ENCODE peak calls at places on chromosome 15, in five cellular contexts. One of them, this sample, is unnamed.

GRCh38 chr15:63974036-63974435 is 72.2 kb downstream of the DAPK2 start:
- DNase-seq in IMR-90: no peak
- DNase-seq in lower lobe of right lung: no peak
- DNase-seq in CD8-positive, alpha-beta memory T cell: no peak
- DNase-seq in naive thymus-derived CD4-positive, alpha-beta T cell: no peak
- DNase-seq in this sample: no peak

GRCh38 chr15:82537351-82537908 is 2.8 kb downstream of the RPS17 start:
- DNase-seq in IMR-90: no peak
- DNase-seq in lower lobe of right lung: no peak
- DNase-seq in CD8-positive, alpha-beta memory T cell: no peak
- DNase-seq in naive thymus-derived CD4-positive, alpha-beta T cell: no peak
- DNase-seq in this sample: no peak

GRCh38 chr15:101597360-101597928 is 54.7 kb downstream of the TM2D3 start:
- DNase-seq in IMR-90: no peak
- DNase-seq in lower lobe of right lung: no peak
- DNase-seq in CD8-positive, alpha-beta memory T cell: no peak
- DNase-seq in naive thymus-derived CD4-positive, alpha-beta T cell: no peak
- DNase-seq in this sample: no peak

GRCh38 chr15:45117327-45118130 is 3.4 kb downstream of the DUOXA2 start:
- DNase-seq in IMR-90: no peak
- DNase-seq in lower lobe of right lung: no peak
- DNase-seq in CD8-positive, alpha-beta memory T cell: no peak
- DNase-seq in naive thymus-derived CD4-positive, alpha-beta T cell: no peak
- DNase-seq in this sample: no peak

GRCh38 chr15:80423215-80423614 is 19.0 kb downstream of the ARNT2 start:
- DNase-seq in IMR-90: peak; percentile 84
- DNase-seq in lower lobe of right lung: no peak
- DNase-seq in CD8-positive, alpha-beta memory T cell: no peak
- DNase-seq in naive thymus-derived CD4-positive, alpha-beta T cell: no peak
- DNase-seq in this sample: no peak

GRCh38 chr15:25711164-25711563 is 152.0 kb downstream of the ATP10A start:
- DNase-seq in IMR-90: no peak
- DNase-seq in lower lobe of right lung: no peak
- DNase-seq in CD8-positive, alpha-beta memory T cell: no peak
- DNase-seq in naive thymus-derived CD4-positive, alpha-beta T cell: no peak
- DNase-seq in this sample: no peak

GRCh38 chr15:63599401-63600000 is 2.3 kb downstream of the FBXL22 start:
- DNase-seq in IMR-90: no peak
- DNase-seq in lower lobe of right lung: peak; percentile 82
- DNase-seq in CD8-positive, alpha-beta memory T cell: peak; percentile 46
- DNase-seq in naive thymus-derived CD4-positive, alpha-beta T cell: no peak
- DNase-seq in this sample: no peak

GRCh38 chr15:39391230-39391629 is 189.6 kb upstream of the THBS1 start:
- DNase-seq in IMR-90: no peak
- DNase-seq in lower lobe of right lung: no peak
- DNase-seq in CD8-positive, alpha-beta memory T cell: no peak
- DNase-seq in naive thymus-derived CD4-positive, alpha-beta T cell: no peak
- DNase-seq in this sample: no peak

GRCh38 chr15:79615754-79616153 is 183.6 kb downstream of the MINAR1 start:
- DNase-seq in IMR-90: no peak
- DNase-seq in lower lobe of right lung: no peak
- DNase-seq in CD8-positive, alpha-beta memory T cell: no peak
- DNase-seq in naive thymus-derived CD4-positive, alpha-beta T cell: no peak
- DNase-seq in this sample: no peak

GRCh38 chr15:84611631-84612030 is 10.8 kb downstream of the ZSCAN2 start:
- DNase-seq in IMR-90: peak; percentile 52
- DNase-seq in lower lobe of right lung: no peak
- DNase-seq in CD8-positive, alpha-beta memory T cell: no peak
- DNase-seq in naive thymus-derived CD4-positive, alpha-beta T cell: no peak
- DNase-seq in this sample: no peak

GRCh38 chr15:40146037-40146436 is 14.8 kb upstream of the BUB1B start:
- DNase-seq in IMR-90: peak; percentile 57
- DNase-seq in lower lobe of right lung: no peak
- DNase-seq in CD8-positive, alpha-beta memory T cell: no peak
- DNase-seq in naive thymus-derived CD4-positive, alpha-beta T cell: no peak
- DNase-seq in this sample: no peak

GRCh38 chr15:75578206-75578947 is 738 bp downstream of the PTPN9 start:
- DNase-seq in IMR-90: no peak
- DNase-seq in lower lobe of right lung: peak; percentile 62
- DNase-seq in CD8-positive, alpha-beta memory T cell: peak; percentile 25
- DNase-seq in naive thymus-derived CD4-positive, alpha-beta T cell: peak; percentile 17
- DNase-seq in this sample: no peak

GRCh38 chr15:63366451-63366850 is 15.2 kb downstream of the CA12 start:
- DNase-seq in IMR-90: peak; percentile 63
- DNase-seq in lower lobe of right lung: no peak
- DNase-seq in CD8-positive, alpha-beta memory T cell: no peak
- DNase-seq in naive thymus-derived CD4-positive, alpha-beta T cell: no peak
- DNase-seq in this sample: no peak

GRCh38 chr15:89828324-89829145 is 13.9 kb upstream of the ANPEP start:
- DNase-seq in IMR-90: peak; percentile 71
- DNase-seq in lower lobe of right lung: peak; percentile 75
- DNase-seq in CD8-positive, alpha-beta memory T cell: no peak
- DNase-seq in naive thymus-derived CD4-positive, alpha-beta T cell: no peak
- DNase-seq in this sample: no peak

GRCh38 chr15:37362414-37362813 is 262.1 kb upstream of the MEIS2 start:
- DNase-seq in IMR-90: no peak
- DNase-seq in lower lobe of right lung: no peak
- DNase-seq in CD8-positive, alpha-beta memory T cell: no peak
- DNase-seq in naive thymus-derived CD4-positive, alpha-beta T cell: no peak
- DNase-seq in this sample: no peak

GRCh38 chr15:44598892-44599291 is 61.9 kb downstream of the EIF3J start:
- DNase-seq in IMR-90: peak; percentile 85
- DNase-seq in lower lobe of right lung: no peak
- DNase-seq in CD8-positive, alpha-beta memory T cell: no peak
- DNase-seq in naive thymus-derived CD4-positive, alpha-beta T cell: no peak
- DNase-seq in this sample: no peak

GRCh38 chr15:59366368-59367021 is 6.2 kb downstream of the MYO1E start:
- DNase-seq in IMR-90: no peak
- DNase-seq in lower lobe of right lung: no peak
- DNase-seq in CD8-positive, alpha-beta memory T cell: no peak
- DNase-seq in naive thymus-derived CD4-positive, alpha-beta T cell: no peak
- DNase-seq in this sample: no peak
- H3K4me1 ChIP-seq in IMR-90: peaks cover 5% of the 10 kb centered on the region
- H3K4me1 ChIP-seq in lower lobe of right lung: peaks cover 26% of the 10 kb centered on the region
- H3K4me1 ChIP-seq in CD8-positive, alpha-beta memory T cell: no peaks in the 10 kb centered on the region
- H3K4me1 ChIP-seq in naive thymus-derived CD4-positive, alpha-beta T cell: no peaks in the 10 kb centered on the region
- H3K4me1 ChIP-seq in this sample: peaks cover 4% of the 10 kb centered on the region

GRCh38 chr15:87919064-87919463 is 337.5 kb downstream of the NTRK3 start:
- DNase-seq in IMR-90: no peak
- DNase-seq in lower lobe of right lung: no peak
- DNase-seq in CD8-positive, alpha-beta memory T cell: no peak
- DNase-seq in naive thymus-derived CD4-positive, alpha-beta T cell: no peak
- DNase-seq in this sample: no peak

GRCh38 chr15:87929835-87930234 is 326.7 kb downstream of the NTRK3 start:
- DNase-seq in IMR-90: no peak
- DNase-seq in lower lobe of right lung: no peak
- DNase-seq in CD8-positive, alpha-beta memory T cell: no peak
- DNase-seq in naive thymus-derived CD4-positive, alpha-beta T cell: no peak
- DNase-seq in this sample: no peak

GRCh38 chr15:87924433-87924832 is 332.1 kb downstream of the NTRK3 start:
- DNase-seq in IMR-90: no peak
- DNase-seq in lower lobe of right lung: no peak
- DNase-seq in CD8-positive, alpha-beta memory T cell: no peak
- DNase-seq in naive thymus-derived CD4-positive, alpha-beta T cell: no peak
- DNase-seq in this sample: no peak
- H3K27ac ChIP-seq in IMR-90: no peak overlapping the region
- H3K27ac ChIP-seq in lower lobe of right lung: no peak overlapping the region
- H3K27ac ChIP-seq in CD8-positive, alpha-beta memory T cell: no peak overlapping the region
- H3K27ac ChIP-seq in naive thymus-derived CD4-positive, alpha-beta T cell: no peak overlapping the region
- H3K27ac ChIP-seq in this sample: no peak overlapping the region

GRCh38 chr15:69861331-69862171 is 236.2 kb downstream of the TLE3 start:
- DNase-seq in IMR-90: peak; percentile 62
- DNase-seq in lower lobe of right lung: no peak
- DNase-seq in CD8-positive, alpha-beta memory T cell: no peak
- DNase-seq in naive thymus-derived CD4-positive, alpha-beta T cell: no peak
- DNase-seq in this sample: no peak

GRCh38 chr15:69857686-69858391 is 239.9 kb downstream of the TLE3 start:
- DNase-seq in IMR-90: no peak
- DNase-seq in lower lobe of right lung: no peak
- DNase-seq in CD8-positive, alpha-beta memory T cell: peak; percentile 44
- DNase-seq in naive thymus-derived CD4-positive, alpha-beta T cell: no peak
- DNase-seq in this sample: no peak

GRCh38 chr15:69860921-69861320 is 236.8 kb downstream of the TLE3 start:
- DNase-seq in IMR-90: no peak
- DNase-seq in lower lobe of right lung: no peak
- DNase-seq in CD8-positive, alpha-beta memory T cell: no peak
- DNase-seq in naive thymus-derived CD4-positive, alpha-beta T cell: no peak
- DNase-seq in this sample: no peak

GRCh38 chr15:69862540-69862939 is 235.2 kb downstream of the TLE3 start:
- DNase-seq in IMR-90: peak; percentile 84
- DNase-seq in lower lobe of right lung: no peak
- DNase-seq in CD8-positive, alpha-beta memory T cell: no peak
- DNase-seq in naive thymus-derived CD4-positive, alpha-beta T cell: no peak
- DNase-seq in this sample: no peak

GRCh38 chr15:69860316-69860715 is 237.4 kb downstream of the TLE3 start:
- DNase-seq in IMR-90: no peak
- DNase-seq in lower lobe of right lung: no peak
- DNase-seq in CD8-positive, alpha-beta memory T cell: no peak
- DNase-seq in naive thymus-derived CD4-positive, alpha-beta T cell: no peak
- DNase-seq in this sample: no peak
- H3K4me1 ChIP-seq in IMR-90: peaks cover 20% of the 10 kb centered on the region
- H3K4me1 ChIP-seq in lower lobe of right lung: no peaks in the 10 kb centered on the region
- H3K4me1 ChIP-seq in CD8-positive, alpha-beta memory T cell: peaks cover 16% of the 10 kb centered on the region
- H3K4me1 ChIP-seq in naive thymus-derived CD4-positive, alpha-beta T cell: peaks cover 17% of the 10 kb centered on the region
- H3K4me1 ChIP-seq in this sample: no peaks in the 10 kb centered on the region

DNA sequence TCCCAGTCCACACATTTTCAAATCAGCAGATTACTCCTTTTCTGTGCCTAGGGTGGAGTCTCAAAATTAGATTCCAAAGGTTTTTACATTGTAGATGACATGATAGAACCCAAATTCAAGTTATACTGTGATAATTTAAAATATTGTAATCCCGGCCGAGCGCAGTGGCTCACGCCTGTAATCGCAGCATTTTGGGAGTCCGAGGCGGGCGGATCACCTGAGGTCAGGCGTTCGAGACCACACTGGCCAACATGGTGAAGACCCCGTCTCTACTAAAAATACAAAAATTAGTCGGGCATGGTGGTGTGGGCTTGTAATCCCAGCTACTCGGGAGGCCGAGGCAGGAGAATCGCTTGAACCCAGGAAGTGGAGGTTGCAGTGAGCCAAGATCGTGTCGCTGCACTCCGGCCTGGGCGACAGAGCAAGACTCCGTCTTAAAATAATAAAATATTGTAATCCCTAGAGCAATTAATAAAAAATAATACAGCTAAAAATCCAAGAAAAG is 1.2 kb upstream of the CYFIP1 start:
- DNase-seq in IMR-90: no peak
- DNase-seq in lower lobe of right lung: no peak
- DNase-seq in CD8-positive, alpha-beta memory T cell: no peak
- DNase-seq in naive thymus-derived CD4-positive, alpha-beta T cell: no peak
- DNase-seq in this sample: no peak
- H3K27ac ChIP-seq in IMR-90: no peak overlapping the region
- H3K27ac ChIP-seq in lower lobe of right lung: no peak overlapping the region
- H3K27ac ChIP-seq in CD8-positive, alpha-beta memory T cell: no peak overlapping the region
- H3K27ac ChIP-seq in naive thymus-derived CD4-positive, alpha-beta T cell: no peak overlapping the region
- H3K27ac ChIP-seq in this sample: peak overlapping the region; percentile 84

DNA sequence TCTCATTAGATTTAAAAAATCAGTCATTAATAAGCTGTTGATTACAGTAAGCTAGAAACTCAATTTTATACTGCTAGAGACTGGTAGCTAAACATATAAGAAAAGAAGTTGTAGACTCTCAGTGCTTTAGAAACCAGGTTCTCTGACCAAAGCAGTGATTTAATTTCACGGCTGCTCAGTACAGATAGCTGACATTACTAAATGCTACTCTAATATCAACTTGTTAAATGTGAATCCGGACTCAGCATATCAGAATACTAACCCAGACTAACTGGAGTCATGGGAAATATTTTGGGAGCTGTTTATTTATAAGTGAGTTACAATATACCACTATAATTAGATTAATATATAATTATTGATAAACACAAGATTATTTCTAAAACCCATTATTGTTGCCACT is 80.4 kb downstream of the NEDD4 start:
- DNase-seq in IMR-90: no peak
- DNase-seq in lower lobe of right lung: no peak
- DNase-seq in CD8-positive, alpha-beta memory T cell: no peak
- DNase-seq in naive thymus-derived CD4-positive, alpha-beta T cell: no peak
- DNase-seq in this sample: no peak
- H3K4me1 ChIP-seq in IMR-90: peaks cover 18% of the 10 kb centered on the region
- H3K4me1 ChIP-seq in lower lobe of right lung: peaks cover 6% of the 10 kb centered on the region
- H3K4me1 ChIP-seq in CD8-positive, alpha-beta memory T cell: no peaks in the 10 kb centered on the region
- H3K4me1 ChIP-seq in naive thymus-derived CD4-positive, alpha-beta T cell: no peaks in the 10 kb centered on the region
- H3K4me1 ChIP-seq in this sample: peaks cover 15% of the 10 kb centered on the region

GRCh38 chr15:57821826-57822225 is 115.3 kb downstream of the POLR2M start:
- DNase-seq in IMR-90: no peak
- DNase-seq in lower lobe of right lung: no peak
- DNase-seq in CD8-positive, alpha-beta memory T cell: no peak
- DNase-seq in naive thymus-derived CD4-positive, alpha-beta T cell: no peak
- DNase-seq in this sample: no peak
- H3K27ac ChIP-seq in IMR-90: no peak overlapping the region
- H3K27ac ChIP-seq in lower lobe of right lung: no peak overlapping the region
- H3K27ac ChIP-seq in CD8-positive, alpha-beta memory T cell: no peak overlapping the region
- H3K27ac ChIP-seq in naive thymus-derived CD4-positive, alpha-beta T cell: no peak overlapping the region
- H3K27ac ChIP-seq in this sample: no peak overlapping the region

DNA sequence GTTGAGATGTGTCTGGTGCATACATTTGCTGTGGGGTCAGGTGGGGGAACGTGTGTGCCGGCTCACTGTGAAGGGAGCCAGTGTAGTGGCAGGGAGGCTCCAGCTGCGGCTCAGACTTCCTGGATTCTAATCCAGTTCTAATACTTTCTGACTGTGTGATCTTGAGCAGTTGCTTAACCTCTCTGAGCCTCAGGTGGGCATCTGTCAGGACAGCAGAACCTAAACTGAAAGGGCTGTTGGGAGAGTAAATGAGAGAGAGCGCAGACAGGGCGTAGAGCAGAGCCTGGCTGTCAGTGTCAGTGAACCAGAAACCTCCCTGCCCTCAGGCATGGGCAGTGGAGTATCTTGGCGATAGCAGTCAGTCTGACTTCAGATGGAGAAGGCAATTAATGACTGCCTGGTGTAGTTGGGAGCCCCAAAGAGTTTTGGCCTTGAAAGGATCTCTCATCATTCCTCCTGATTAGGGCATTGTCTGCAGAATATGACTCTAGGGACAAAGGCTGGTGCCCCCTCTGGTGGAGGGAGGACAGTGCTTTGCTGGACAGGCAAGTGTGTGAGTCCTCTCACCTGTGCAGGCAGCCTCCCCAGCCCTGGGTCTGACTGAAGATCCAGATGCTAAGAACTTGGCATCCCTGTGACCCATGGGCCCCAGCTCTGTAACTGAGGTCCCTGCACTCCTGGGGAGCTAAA is 9.6 kb downstream of the KBTBD13 start:
- DNase-seq in IMR-90: peak; percentile 16
- DNase-seq in lower lobe of right lung: peak; percentile 41
- DNase-seq in CD8-positive, alpha-beta memory T cell: no peak
- DNase-seq in naive thymus-derived CD4-positive, alpha-beta T cell: no peak
- DNase-seq in this sample: no peak
- H3K4me1 ChIP-seq in IMR-90: peaks cover 36% of the 10 kb centered on the region
- H3K4me1 ChIP-seq in lower lobe of right lung: peaks cover 79% of the 10 kb centered on the region
- H3K4me1 ChIP-seq in CD8-positive, alpha-beta memory T cell: peaks cover 13% of the 10 kb centered on the region
- H3K4me1 ChIP-seq in naive thymus-derived CD4-positive, alpha-beta T cell: peaks cover 11% of the 10 kb centered on the region
- H3K4me1 ChIP-seq in this sample: peaks cover 96% of the 10 kb centered on the region

GRCh38 chr15:76993114-76993715 is 1.7 kb upstream of the PSTPIP1 start:
- DNase-seq in IMR-90: no peak
- DNase-seq in lower lobe of right lung: no peak
- DNase-seq in CD8-positive, alpha-beta memory T cell: no peak
- DNase-seq in naive thymus-derived CD4-positive, alpha-beta T cell: no peak
- DNase-seq in this sample: no peak
- H3K27ac ChIP-seq in IMR-90: no peak overlapping the region
- H3K27ac ChIP-seq in lower lobe of right lung: no peak overlapping the region
- H3K27ac ChIP-seq in CD8-positive, alpha-beta memory T cell: no peak overlapping the region
- H3K27ac ChIP-seq in naive thymus-derived CD4-positive, alpha-beta T cell: peak overlapping the region; percentile 80
- H3K27ac ChIP-seq in this sample: no peak overlapping the region